ENCODE peak calls at places on chromosomes 16 and 17, in seven cellular contexts. E, K, B, W, U, S and R are unnamed samples.
A peak's percentile ranks its signal among the peaks of the same experiment; 100 is the strongest.

GRCh38 chr16:23182675-23183485 is at the start of gene SCNN1G:
- DNase-seq in E (no peak), K (no peak), B (peak; percentile 14), W (no peak), U (peak; percentile 20), S (no peak), R (no peak)

GRCh38 chr17:17348872-17349723 is 45.9 kb downstream of the NT5M start:
- DNase-seq in E (no peak), K (no peak), B (no peak), W (no peak), U (no peak), S (no peak), R (no peak)

GRCh38 chr17:74737299-74738050 is 419 bp downstream of the RAB37 start:
- DNase-seq in E (no peak), K (no peak), B (peak; percentile 46), W (peak; percentile 64), U (peak; percentile 7), S (no peak), R (no peak)

GRCh38 chr17:36777118-36777517 is 160.2 kb upstream of the LHX1 start:
- DNase-seq in E (peak; percentile 2), K (no peak), B (peak; percentile 35), W (no peak), U (no peak), S (peak; percentile 9), R (no peak)

GRCh38 chr17:8832711-8833352 is 33.7 kb upstream of the MFSD6L start:
- DNase-seq in E (no peak), K (no peak), B (no peak), W (no peak), U (no peak), S (no peak), R (no peak)

GRCh38 chr16:68764866-68765265 is 27.8 kb downstream of the CDH1 start:
- DNase-seq in E (no peak), K (no peak), B (no peak), W (peak; percentile 73), U (no peak), S (no peak), R (no peak)

GRCh38 chr16:19776147-19776546 is 58.1 kb downstream of the IQCK start:
- DNase-seq in E (no peak), K (no peak), B (no peak), W (no peak), U (no peak), S (no peak), R (no peak)

GRCh38 chr16:74034862-74035261 is 261.8 kb upstream of the PSMD7 start:
- DNase-seq in E (no peak), K (peak; percentile 7), B (peak; percentile 21), W (no peak), U (peak; percentile 23), S (peak; percentile 31), R (no peak)

GRCh38 chr16:85593503-85594195 is 19.5 kb upstream of the GSE1 start:
- DNase-seq in E (no peak), K (no peak), B (no peak), W (no peak), U (peak; percentile 89), S (no peak), R (no peak)

GRCh38 chr16:610513-611381 is 20.0 kb upstream of the WFIKKN1 start:
- DNase-seq in E (no peak), K (peak; percentile 60), B (no peak), W (peak; percentile 25), U (peak; percentile 4), S (no peak), R (peak; percentile 40)

GRCh38 chr17:10198509-10199249 is at the start of gene GAS7:
- DNase-seq in E (no peak), K (peak; percentile 38), B (no peak), W (peak; percentile 33), U (no peak), S (no peak), R (peak; percentile 39)

GRCh38 chr16:77758508-77758907 is 29.9 kb upstream of the VAT1L start:
- DNase-seq in E (no peak), K (no peak), B (no peak), W (no peak), U (no peak), S (no peak), R (no peak)

GRCh38 chr16:87368029-87368765 is 15.4 kb downstream of the FBXO31 start:
- DNase-seq in E (no peak), K (no peak), B (no peak), W (no peak), U (no peak), S (no peak), R (no peak)

GRCh38 chr17:37742762-37743611 is 1.9 kb downstream of the HNF1B start:
- DNase-seq in E (no peak), K (no peak), B (peak; percentile 82), W (no peak), U (no peak), S (no peak), R (no peak)

GRCh38 chr17:78645421-78646295 is 68.5 kb upstream of the DNAH17 start:
- DNase-seq in E (no peak), K (peak; percentile 59), B (no peak), W (peak; percentile 77), U (no peak), S (peak; percentile 60), R (peak; percentile 44)

GRCh38 chr16:85569615-85570212 is 43.4 kb upstream of the GSE1 start:
- DNase-seq in E (peak; percentile 85), K (no peak), B (no peak), W (peak; percentile 56), U (peak; percentile 41), S (peak; percentile 85), R (peak; percentile 44)

GRCh38 chr17:51537996-51538550 is 277.7 kb downstream of the UTP18 start:
- DNase-seq in E (no peak), K (no peak), B (no peak), W (no peak), U (no peak), S (no peak), R (no peak)